ENCODE peak calls at places on chromosomes 3 and 15, in nine cellular contexts. O is CD4-positive, alpha-beta T cell; M is right lobe of liver; Y is activated T-cell treated with anti-CD3 and anti-CD28 coated beads, Interleukin-2, amount 50 U/mL, for 4 hours; Z is stimulated activated memory B cell treated with anti-CD40 and anti-IgM and Interleukin-4, amounts not matched to agents 10 μg/mL and 1 μg/mL and 100 μg/mL, for 72 hours; R is heart right ventricle; H is stimulated activated naive CD8-positive, alpha-beta T cell treated with anti-CD3 and anti-CD28 coated beads, Interleukin-15, Interleukin-2, amounts not matched to agents 100 U/mL and 50 U/mL, for 24 hours; J is activated CD8-positive, alpha-beta memory T cell treated with anti-CD3 and anti-CD28 coated beads, Interleukin-2, amount 10 ng/mL, durations not matched to agents 7 days and 5 days; G is A549. T is an unnamed sample.

GRCh38 chr3:45464336-45464809 is 76.0 kb downstream of the LARS2 start:
- ATAC-seq in O (peak; percentile 89), M (peak; percentile 69), Y (no peak), Z (peak; percentile 45), R (no peak), H (no peak), J (no peak), G (no peak), T (no peak)

GRCh38 chr3:183488343-183488742 is 59.9 kb upstream of the MCF2L2 start:
- ATAC-seq in O (no peak), M (no peak), Y (no peak), Z (no peak), R (no peak), H (no peak), J (no peak), G (no peak), T (no peak)

GRCh38 chr15:75397494-75397893 is 29.1 kb upstream of the MAN2C1 start:
- ATAC-seq in O (no peak), M (no peak), Y (no peak), Z (no peak), R (no peak), H (no peak), J (no peak), G (no peak), T (no peak)

GRCh38 chr3:148435534-148435933 is 262.2 kb upstream of the AGTR1 start:
- ATAC-seq in O (no peak), M (no peak), Y (no peak), Z (no peak), R (no peak), H (no peak), J (no peak), G (no peak), T (no peak)

GRCh38 chr3:158103131-158103955 is 2.9 kb downstream of the SHOX2 start:
- ATAC-seq in O (no peak), M (peak; percentile 66), Y (peak; percentile 15), Z (no peak), R (peak; percentile 35), H (no peak), J (no peak), G (no peak), T (no peak)

GRCh38 chr15:44458429-44458828 is 31.0 kb downstream of the CTDSPL2 start:
- ATAC-seq in O (no peak), M (peak; percentile 48), Y (no peak), Z (no peak), R (no peak), H (no peak), J (no peak), G (no peak), T (no peak)

GRCh38 chr3:42002790-42003189 is 40.9 kb upstream of the ULK4 start:
- ATAC-seq in O (no peak), M (no peak), Y (no peak), Z (no peak), R (no peak), H (no peak), J (no peak), G (no peak), T (no peak)

GRCh38 chr3:113606539-113607218 is 74.3 kb downstream of the SIDT1 start:
- ATAC-seq in O (peak; percentile 91), M (peak; percentile 29), Y (peak; percentile 88), Z (peak; percentile 99), R (no peak), H (peak; percentile 97), J (peak; percentile 97), G (no peak), T (peak; percentile 98)

GRCh38 chr15:40914486-40914885 is 14.7 kb upstream of the DLL4 start:
- ATAC-seq in O (no peak), M (no peak), Y (no peak), Z (no peak), R (no peak), H (no peak), J (no peak), G (peak; percentile 52), T (no peak)

GRCh38 chr3:186643493-186643892 is 3.3 kb downstream of the FETUB start:
- ATAC-seq in O (no peak), M (no peak), Y (peak; percentile 89), Z (peak; percentile 53), R (no peak), H (peak; percentile 78), J (no peak), G (no peak), T (peak; percentile 90)

GRCh38 chr3:120438971-120439370 is 11.8 kb downstream of the FSTL1 start:
- ATAC-seq in O (no peak), M (peak; percentile 70), Y (no peak), Z (no peak), R (peak; percentile 85), H (no peak), J (no peak), G (peak; percentile 81), T (no peak)

GRCh38 chr3:41267975-41268640 is 68.8 kb downstream of the CTNNB1 start:
- ATAC-seq in O (no peak), M (no peak), Y (no peak), Z (no peak), R (no peak), H (no peak), J (no peak), G (peak; percentile 98), T (peak; percentile 78)

GRCh38 chr3:111947179-111947727 is 31.6 kb upstream of the ABHD10 start:
- ATAC-seq in O (no peak), M (no peak), Y (no peak), Z (no peak), R (no peak), H (no peak), J (no peak), G (no peak), T (no peak)

GRCh38 chr3:46946856-46947544 is 29.5 kb downstream of the CCDC12 start:
- ATAC-seq in O (peak; percentile 41), M (peak; percentile 3), Y (peak; percentile 73), Z (no peak), R (peak; percentile 24), H (peak; percentile 74), J (peak; percentile 72), G (peak; percentile 44), T (peak; percentile 69)

GRCh38 chr3:5021571-5022092 is 42.4 kb downstream of the BHLHE40 start:
- ATAC-seq in O (no peak), M (no peak), Y (peak; percentile 54), Z (no peak), R (no peak), H (peak; percentile 74), J (peak; percentile 12), G (peak; percentile 2), T (peak; percentile 72)

T was measured in activated T-helper 17 cell treated with anti-CD3 and anti-CD28 coated beads, Interleukin-2, amount 50 U/mL, for 72 hours.